ENCODE peak calls at places on chromosomes 3 and 15, in eight cellular contexts. E, M, Q, N, W, G, K and X are unnamed samples.

GRCh38 chr15:57784081-57784488 is 77.6 kb downstream of the POLR2M start:
- DNase-seq in Q (no peak), E (no peak), G (no peak), K (no peak), N (no peak), M (no peak), W (no peak), X (peak)

GRCh38 chr3:97388774-97389173 is 375.8 kb upstream of the ARL6 start:
- DNase-seq in M (peak), Q (no peak), W (no peak), N (no peak), K (no peak), E (no peak), G (no peak), X (no peak)

GRCh38 chr15:52790166-52790708 is at the start of gene ONECUT1:
- DNase-seq in M (peak), Q (no peak), G (peak), K (peak), W (peak), N (peak), E (no peak), X (no peak)

GRCh38 chr3:160403028-160403545 is 3.6 kb downstream of the SMC4 start:
- DNase-seq in K (no peak), N (no peak), W (no peak), Q (no peak), E (no peak), M (no peak), G (no peak), X (no peak)

GRCh38 chr3:9916734-9917680 is at the start of gene IL17RC:
- DNase-seq in E (peak), Q (peak), W (no peak), N (peak), M (peak), K (peak), G (peak), X (peak)

GRCh38 chr3:60609446-60609845 is 641.8 kb downstream of the FHIT start:
- DNase-seq in M (peak), Q (no peak), K (no peak), N (no peak), G (no peak), W (no peak), E (no peak), X (no peak)

GRCh38 chr15:33140326-33140725 is 54.2 kb downstream of the FMN1 start:
- DNase-seq in N (no peak), K (no peak), E (no peak), M (no peak), Q (no peak), W (no peak), G (no peak), X (no peak)

GRCh38 chr3:129211772-129212171 is 28.1 kb upstream of the CNBP start:
- DNase-seq in W (no peak), G (peak), E (no peak), K (peak), M (no peak), Q (peak), N (peak), X (peak)

GRCh38 chr3:161104561-161105551 is at the start of gene B3GALNT1:
- DNase-seq in N (no peak), K (peak), W (no peak), E (peak), G (peak), Q (no peak), M (peak), X (no peak)

GRCh38 chr15:99137111-99137546 is 32.2 kb downstream of the SYNM start:
- DNase-seq in N (no peak), G (no peak), K (no peak), M (no peak), Q (no peak), W (no peak), E (no peak), X (no peak)

GRCh38 chr3:73504255-73504654 is 120.5 kb downstream of the PDZRN3 start:
- DNase-seq in K (no peak), E (peak), M (no peak), G (no peak), W (no peak), Q (no peak), N (no peak), X (no peak)

GRCh38 chr15:68431037-68431791 is 749 bp downstream of the ITGA11 start:
- DNase-seq in Q (no peak), M (peak), E (no peak), K (no peak), G (peak), N (no peak), W (no peak), X (no peak)

GRCh38 chr15:60408438-60409105 is 10.8 kb upstream of the ANXA2 start:
- DNase-seq in M (no peak), E (no peak), Q (no peak), N (peak), G (no peak), K (no peak), W (peak), X (no peak)

GRCh38 chr15:42033214-42033873 is 12.5 kb upstream of the PLA2G4E start:
- DNase-seq in E (no peak), G (no peak), W (no peak), M (no peak), Q (no peak), N (no peak), K (no peak), X (no peak)

GRCh38 chr3:32897981-32898623 is 53.3 kb upstream of the CCR4 start:
- DNase-seq in N (no peak), W (no peak), E (no peak), Q (no peak), G (no peak), K (no peak), M (peak), X (no peak)
- TF ChIP-seq POLR2AphosphoS5 in N (no peak), W (no peak), E (no peak), Q (no peak), G (no peak), K (no peak), M (no peak), X (no peak)

DNA sequence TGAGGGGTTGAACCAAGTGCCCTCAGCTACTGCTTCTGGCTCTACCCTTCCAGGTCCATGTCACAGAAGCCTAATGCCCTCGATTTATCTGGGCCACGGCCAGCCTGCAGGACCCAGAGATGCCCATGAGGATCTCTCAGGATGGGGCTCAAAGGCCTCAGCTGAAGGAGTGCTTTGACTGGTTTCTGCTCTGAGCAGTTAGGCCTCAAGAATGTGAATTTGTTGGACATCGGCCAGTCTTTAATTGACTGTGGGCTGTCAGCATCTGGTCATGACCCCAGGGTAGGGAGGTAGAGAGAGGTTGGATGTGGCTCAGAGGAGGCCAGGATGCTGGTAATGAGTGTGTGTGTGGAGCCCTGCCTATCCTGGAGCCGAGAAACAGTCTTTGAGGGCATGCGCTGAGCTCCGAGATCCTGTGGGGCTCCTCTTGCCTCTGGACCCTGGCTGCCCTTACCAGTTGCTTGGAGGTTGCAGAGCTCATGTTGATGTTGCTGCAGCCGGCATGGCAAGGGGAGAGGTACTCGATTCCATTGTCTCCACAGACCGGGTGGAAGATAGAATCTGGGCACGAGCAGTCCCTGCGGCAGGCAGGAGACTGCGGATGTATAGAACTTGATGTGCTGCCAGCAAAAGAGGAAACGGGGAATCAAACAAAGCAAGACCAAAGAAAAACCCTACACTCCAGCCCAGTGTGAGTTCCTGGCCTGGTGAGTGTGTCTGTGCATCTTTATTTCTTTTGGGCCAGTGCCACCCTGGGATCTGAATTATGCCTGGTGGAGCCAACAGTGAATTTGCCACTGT is 49.2 kb upstream of the RAB6B start:
- DNase-seq in G (no peak), N (no peak), W (peak), E (peak), Q (no peak), K (peak), M (no peak), X (peak)
- TF ChIP-seq POLR2AphosphoS5 in G (no peak), N (no peak), W (no peak), E (peak), Q (no peak), K (peak), M (no peak), X (no peak)

GRCh38 chr3:48428863-48429415 is 947 bp downstream of the PLXNB1 start:
- DNase-seq in M (peak), Q (no peak), G (peak), W (no peak), N (no peak), K (peak), E (peak), X (no peak)

GRCh38 chr3:48430359-48431101 is 644 bp upstream of the PLXNB1 start:
- DNase-seq in M (no peak), Q (no peak), N (no peak), W (no peak), G (no peak), E (no peak), K (no peak), X (no peak)

GRCh38 chr3:48428088-48428862 is 1.6 kb downstream of the PLXNB1 start:
- DNase-seq in K (peak), N (peak), W (no peak), Q (no peak), G (peak), E (no peak), M (peak), X (no peak)

GRCh38 chr3:48431224-48432029 is 1.5 kb upstream of the PLXNB1 start:
- DNase-seq in E (no peak), W (no peak), Q (no peak), N (peak), M (no peak), G (no peak), K (no peak), X (no peak)

GRCh38 chr3:48429416-48430358 is at the start of gene PLXNB1:
- DNase-seq in K (peak), Q (no peak), G (peak), W (peak), N (peak), M (peak), E (peak), X (peak)
- TF ChIP-seq POLR2AphosphoS5 in K (no peak), Q (peak), G (peak), W (no peak), N (peak), M (peak), E (peak), X (peak)

GRCh38 chr3:188431553-188431952 is 277.6 kb downstream of the LPP start:
- DNase-seq in Q (no peak), W (peak), N (no peak), K (no peak), E (no peak), M (no peak), G (no peak), X (no peak)
- TF ChIP-seq POLR2AphosphoS5 in Q (no peak), W (peak), N (no peak), K (peak), E (no peak), M (no peak), G (peak), X (no peak)

DNA sequence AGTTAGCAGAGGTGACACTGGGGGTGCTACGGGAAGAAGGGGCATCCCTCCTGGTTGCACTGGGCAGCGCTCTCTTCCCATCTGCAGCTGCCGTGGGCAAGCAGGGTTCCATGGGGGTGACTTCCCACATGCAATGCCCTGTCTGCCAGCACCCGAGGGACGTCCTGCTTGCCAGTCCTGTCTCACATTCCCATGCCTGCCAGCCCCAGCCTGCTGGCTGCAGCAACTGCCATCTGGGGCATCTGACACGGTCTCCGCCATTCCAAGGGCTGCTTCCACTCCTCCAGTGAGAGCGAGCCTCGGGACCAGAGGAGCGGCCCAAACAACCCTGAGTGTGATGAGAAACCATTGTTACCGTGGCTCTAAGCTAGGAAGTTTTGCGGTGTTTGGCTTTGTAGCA is 45.4 kb upstream of the RPL32 start:
- DNase-seq in M (no peak), G (no peak), W (no peak), K (no peak), Q (no peak), E (no peak), N (no peak), X (no peak)
- TF ChIP-seq POLR2AphosphoS5 in M (no peak), G (no peak), W (no peak), K (no peak), Q (no peak), E (no peak), N (no peak), X (no peak)